ENCODE peak calls at places on chromosomes 12 and 14, in eight cellular contexts. A is CD4-positive, alpha-beta T cell; V is heart left ventricle; Z is cardiac fibroblast; D is gastrocnemius medialis; F is A673; B is Peyer's patch; K is HepG2. N is an unnamed sample.

GRCh38 chr14:91229743-91230200 is 14.7 kb downstream of the GPR68 start:
- DNase-seq in A (peak; percentile 52), V (no peak), Z (peak; percentile 60), D (no peak), F (no peak), B (no peak), K (no peak), N (peak; percentile 85)

GRCh38 chr14:104383931-104384775 is 195.4 kb upstream of the C14orf180 start:
- DNase-seq in A (no peak), V (peak; percentile 42), Z (no peak), D (peak; percentile 4), F (no peak), B (no peak), K (no peak), N (no peak)

GRCh38 chr12:14948672-14949071 is 10.3 kb upstream of the ERP27 start:
- DNase-seq in A (peak; percentile 49), V (no peak), Z (peak; percentile 94), D (peak; percentile 25), F (peak; percentile 87), B (no peak), K (no peak), N (peak; percentile 92)

GRCh38 chr12:99767809-99768208 is 120.3 kb downstream of the GARIN6 start:
- DNase-seq in A (no peak), V (no peak), Z (peak; percentile 49), D (no peak), F (peak; percentile 36), B (no peak), K (no peak), N (no peak)

GRCh38 chr12:113967368-113967767 is 1.2 kb upstream of the RBM19 start:
- DNase-seq in A (no peak), V (no peak), Z (no peak), D (no peak), F (no peak), B (no peak), K (no peak), N (no peak)

GRCh38 chr14:44962573-44963528 is 861 bp downstream of the TOGARAM1 start:
- DNase-seq in A (no peak), V (peak; percentile 73), Z (peak; percentile 54), D (peak; percentile 64), F (peak; percentile 49), B (no peak), K (no peak), N (no peak)

GRCh38 chr14:105364100-105364708 is 34.1 kb upstream of the TEX22 start:
- DNase-seq in A (no peak), V (no peak), Z (peak; percentile 77), D (no peak), F (peak; percentile 53), B (no peak), K (no peak), N (no peak)

GRCh38 chr12:8779862-8780261 is 42.6 kb upstream of the A2ML1 start:
- DNase-seq in A (no peak), V (no peak), Z (no peak), D (no peak), F (no peak), B (no peak), K (no peak), N (no peak)

GRCh38 chr14:39040529-39040928 is 62.5 kb downstream of the SEC23A start:
- DNase-seq in A (no peak), V (no peak), Z (no peak), D (no peak), F (no peak), B (no peak), K (no peak), N (no peak)

GRCh38 chr12:116135209-116135930 is 142.1 kb downstream of the MED13L start:
- DNase-seq in A (no peak), V (no peak), Z (peak; percentile 85), D (no peak), F (peak; percentile 68), B (no peak), K (peak; percentile 28), N (no peak)

GRCh38 chr14:20610002-20610765 is 19.0 kb upstream of the RNASE12 start:
- DNase-seq in A (peak; percentile 48), V (peak; percentile 80), Z (peak; percentile 87), D (peak; percentile 70), F (peak; percentile 89), B (peak; percentile 67), K (peak; percentile 81), N (no peak)

GRCh38 chr12:89863332-89863938 is 154.8 kb upstream of the ATP2B1 start:
- DNase-seq in A (peak; percentile 27), V (no peak), Z (no peak), D (no peak), F (peak; percentile 10), B (no peak), K (no peak), N (peak; percentile 81)

GRCh38 chr14:105335735-105336476 is 21.4 kb downstream of the PACS2 start:
- DNase-seq in A (no peak), V (peak; percentile 84), Z (no peak), D (peak; percentile 79), F (no peak), B (no peak), K (no peak), N (no peak)

GRCh38 chr12:68013181-68013580 is 23.9 kb downstream of the IFNG-AS1 start:
- DNase-seq in A (no peak), V (no peak), Z (no peak), D (no peak), F (no peak), B (no peak), K (no peak), N (no peak)

GRCh38 chr12:94171595-94171930 is 23.2 kb downstream of the PLXNC1 start:
- DNase-seq in A (no peak), V (no peak), Z (peak; percentile 64), D (no peak), F (no peak), B (no peak), K (no peak), N (no peak)

GRCh38 chr12:56931474-56931978 is 2.7 kb downstream of the SDR9C7 start:
- DNase-seq in A (no peak), V (no peak), Z (peak; percentile 82), D (no peak), F (peak; percentile 75), B (no peak), K (peak; percentile 27), N (peak; percentile 44)

GRCh38 chr12:66195242-66195641 is 6.2 kb downstream of the IRAK3 start:
- DNase-seq in A (no peak), V (no peak), Z (no peak), D (no peak), F (no peak), B (no peak), K (no peak), N (no peak)

GRCh38 chr12:3421191-3421590 is 69.8 kb upstream of the PRMT8 start:
- DNase-seq in A (no peak), V (no peak), Z (no peak), D (no peak), F (no peak), B (no peak), K (no peak), N (no peak)

GRCh38 chr14:94581127-94581999 is at the start of gene SERPINA5:
- DNase-seq in A (no peak), V (peak; percentile 82), Z (peak; percentile 73), D (peak; percentile 64), F (no peak), B (no peak), K (peak; percentile 83), N (no peak)

GRCh38 chr12:81758421-81759214 is 532 bp downstream of the PPFIA2 start:
- DNase-seq in A (no peak), V (peak; percentile 56), Z (peak; percentile 29), D (no peak), F (peak; percentile 66), B (no peak), K (no peak), N (no peak)

GRCh38 chr12:1594295-1595025 is at the start of gene FBXL14:
- DNase-seq in A (peak; percentile 87), V (peak; percentile 93), Z (peak; percentile 83), D (peak; percentile 83), F (peak; percentile 96), B (peak; percentile 91), K (peak; percentile 74), N (no peak)

GRCh38 chr12:76957306-76957705 is 78.5 kb upstream of the CSRP2 start:
- DNase-seq in A (no peak), V (no peak), Z (no peak), D (no peak), F (peak; percentile 15), B (no peak), K (no peak), N (no peak)
- TF ChIP-seq CTCF in A (no peak), V (no peak), Z (no peak), D (no peak), F (no peak), B (no peak), K (no peak), N (no peak)

DNA sequence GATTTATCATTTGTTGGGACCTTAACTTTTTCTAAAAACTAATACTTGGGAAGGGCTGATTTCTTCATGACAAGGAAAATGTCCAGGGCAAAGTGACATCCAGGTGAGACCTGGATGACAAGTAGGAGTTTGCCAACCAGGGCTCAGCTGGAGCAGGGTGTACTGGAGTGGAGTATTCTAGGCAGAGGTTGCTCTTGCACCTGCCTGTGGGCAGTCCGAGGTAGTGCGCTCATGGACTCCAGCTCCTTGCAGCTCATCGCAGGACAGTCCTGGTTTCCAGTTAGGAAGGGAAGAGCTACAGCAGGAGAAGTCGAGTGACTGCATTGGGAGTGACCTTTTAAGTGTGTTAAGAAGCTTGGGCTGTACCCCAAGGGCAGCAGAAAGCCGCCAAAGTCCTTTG is 175.9 kb downstream of the PELI2 start:
- DNase-seq in A (no peak), V (no peak), Z (no peak), D (no peak), F (no peak), B (no peak), K (no peak), N (no peak)
- TF ChIP-seq CTCF in A (no peak), V (no peak), Z (no peak), D (no peak), F (no peak), B (no peak), K (no peak), N (peak; percentile 16)

DNA sequence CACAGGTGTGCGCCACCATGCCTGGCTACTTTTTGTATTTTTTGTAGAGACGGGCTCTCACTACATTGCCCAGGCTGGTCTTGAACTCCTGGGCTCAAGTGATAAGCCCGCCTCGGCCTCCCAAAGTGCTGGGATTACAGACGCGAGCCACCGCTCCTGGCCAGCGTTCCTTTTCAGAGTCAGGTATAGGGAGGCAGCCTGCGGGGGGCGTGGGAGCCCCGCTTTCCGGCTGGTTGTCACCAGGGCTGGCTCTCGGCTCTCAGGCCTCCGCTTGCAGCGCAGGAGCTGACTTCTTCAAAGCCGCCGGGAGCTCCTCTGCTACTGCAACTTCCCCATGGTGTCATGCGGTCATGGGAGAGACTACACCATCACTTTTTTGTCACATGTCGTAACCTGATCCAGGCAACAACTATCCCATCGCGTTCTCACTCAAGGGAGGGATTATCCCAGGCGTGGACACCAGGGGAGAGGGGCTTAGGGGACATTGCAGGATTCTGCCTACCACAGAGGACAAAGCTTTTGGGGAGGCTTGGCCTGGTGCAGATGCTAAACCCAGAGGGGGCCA is 129.4 kb downstream of the SCARB1 start:
- DNase-seq in A (no peak), V (peak; percentile 80), Z (no peak), D (peak; percentile 53), F (peak; percentile 79), B (no peak), K (peak; percentile 91), N (no peak)
- TF ChIP-seq CTCF in A (no peak), V (no peak), Z (no peak), D (no peak), F (peak; percentile 38), B (no peak), K (no peak), N (no peak)

DNA sequence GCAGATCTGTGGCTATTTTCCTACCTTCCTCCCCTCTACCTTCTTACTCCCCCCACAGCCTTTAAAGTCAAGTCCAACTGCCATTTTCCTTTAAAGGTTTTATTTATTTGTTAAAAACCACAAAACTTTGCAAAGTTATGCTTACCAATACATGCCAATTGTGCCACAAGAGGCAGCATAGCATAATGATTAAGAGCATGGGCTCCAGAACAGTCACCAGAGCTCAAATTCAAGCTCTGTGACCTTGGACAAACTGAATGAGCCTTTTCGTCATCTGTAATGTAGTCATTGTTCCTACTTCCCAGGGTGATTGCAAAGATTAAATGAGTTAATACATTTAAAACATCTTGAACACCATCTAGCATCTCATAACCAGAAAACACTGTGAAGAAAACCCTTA is 13.0 kb upstream of the FMNL3 start:
- DNase-seq in A (no peak), V (no peak), Z (peak; percentile 30), D (no peak), F (no peak), B (no peak), K (peak; percentile 52), N (no peak)
- TF ChIP-seq CTCF in A (no peak), V (peak; percentile 16), Z (peak; percentile 14), D (no peak), F (no peak), B (no peak), K (peak; percentile 17), N (no peak)